ENCODE peak calls at places on chromosomes 12 and 14, in seven cellular contexts. P is A549, Y is H1, W is HCT116, R is HepG2, S is GM12878, B is K562. Z is an unnamed sample.
A peak's percentile ranks its signal among the peaks of the same experiment; 100 is the strongest.

GRCh38 chr12:3161861-3162260 is 84.7 kb downstream of the TSPAN9 start:
- DNase-seq in P (no peak), Y (no peak), W (no peak), R (peak; percentile 15), S (no peak), B (no peak), Z (no peak)

GRCh38 chr14:57420986-57421385 is 30.6 kb downstream of the NAA30 start:
- DNase-seq in P (no peak), Y (no peak), W (no peak), R (no peak), S (no peak), B (no peak), Z (peak; percentile 1)

GRCh38 chr12:62866451-62867082 is 68.4 kb downstream of the PPM1H start:
- DNase-seq in P (peak; percentile 58), Y (no peak), W (no peak), R (peak; percentile 68), S (no peak), B (no peak), Z (peak; percentile 77)

GRCh38 chr14:89621009-89621421 is 204.0 kb upstream of the FOXN3 start:
- DNase-seq in P (no peak), Y (no peak), W (no peak), R (no peak), S (no peak), B (no peak), Z (no peak)

GRCh38 chr12:78898416-78898815 is 33.8 kb downstream of the SYT1 start:
- DNase-seq in P (no peak), Y (no peak), W (no peak), R (no peak), S (no peak), B (no peak), Z (no peak)

GRCh38 chr14:88422919-88423318 is 37.5 kb downstream of the SPATA7 start:
- DNase-seq in P (no peak), Y (no peak), W (no peak), R (no peak), S (no peak), B (no peak), Z (peak; percentile 88)

GRCh38 chr12:91620949-91621348 is 438.3 kb upstream of the DCN start:
- DNase-seq in P (no peak), Y (no peak), W (no peak), R (no peak), S (no peak), B (no peak), Z (peak; percentile 12)

GRCh38 chr12:93742086-93742934 is 65.1 kb downstream of the CRADD start:
- DNase-seq in P (peak; percentile 71), Y (peak; percentile 13), W (peak; percentile 29), R (peak; percentile 55), S (no peak), B (peak; percentile 93), Z (peak; percentile 60)

GRCh38 chr12:113194971-113195391 is 9.5 kb downstream of the RITA1 start:
- DNase-seq in P (no peak), Y (no peak), W (no peak), R (no peak), S (no peak), B (no peak), Z (peak; percentile 73)

GRCh38 chr14:105398726-105399440 is 545 bp downstream of the TEX22 start:
- DNase-seq in P (no peak), Y (no peak), W (no peak), R (peak; percentile 50), S (no peak), B (peak; percentile 54), Z (peak; percentile 11)

GRCh38 chr14:83294941-83295340 is 1761.3 kb upstream of the SEL1L start:
- DNase-seq in P (no peak), Y (no peak), W (no peak), R (no peak), S (no peak), B (no peak), Z (peak; percentile 51)

GRCh38 chr14:104171948-104172347 is 33.6 kb downstream of the KIF26A start:
- DNase-seq in P (no peak), Y (no peak), W (no peak), R (no peak), S (no peak), B (no peak), Z (no peak)

GRCh38 chr14:71642715-71643114 is 289.5 kb upstream of the RGS6 start:
- DNase-seq in P (no peak), Y (no peak), W (no peak), R (no peak), S (no peak), B (no peak), Z (no peak)

DNA sequence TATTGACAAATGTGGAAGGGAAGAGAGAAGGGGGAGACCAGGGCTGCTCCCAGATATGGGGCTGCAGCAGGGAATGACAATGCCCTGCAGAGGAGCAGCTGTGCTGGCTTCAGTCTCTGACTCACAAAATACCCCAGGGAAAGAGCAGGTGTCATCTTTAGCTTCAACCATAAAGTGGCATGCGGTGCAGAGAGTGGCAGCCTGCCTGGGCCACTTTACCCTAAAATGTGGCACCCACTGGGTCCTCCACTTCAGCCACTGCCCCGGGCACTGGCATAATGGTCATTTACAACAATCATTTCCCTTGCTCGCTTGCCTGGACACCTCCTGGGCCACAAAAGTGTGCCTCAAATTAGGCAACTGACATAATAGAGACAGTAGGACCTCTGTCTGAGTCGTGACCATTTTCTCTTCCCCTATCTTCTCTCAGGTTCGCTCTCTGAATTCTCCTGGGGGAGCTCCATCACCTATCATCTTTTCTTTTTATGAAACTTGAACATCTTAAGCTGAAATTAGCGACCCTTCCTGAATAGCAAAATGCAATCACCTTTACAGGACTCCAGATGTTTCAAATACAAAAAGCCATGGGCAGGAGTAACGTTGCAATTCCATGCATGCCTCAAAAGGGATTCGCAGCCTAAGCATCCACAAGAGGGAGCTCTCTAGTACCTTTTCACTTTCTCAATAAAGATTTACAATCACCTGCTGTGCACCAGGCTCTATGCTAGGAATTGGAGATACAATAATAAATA is 179.9 kb upstream of the ATF7IP start:
- DNase-seq in P (peak; percentile 46), Y (no peak), W (peak; percentile 39), R (peak; percentile 26), S (no peak), B (peak; percentile 25), Z (peak; percentile 38)
- TF ChIP-seq CEBPB in P (no peak), Y (no peak), W (no peak), R (no peak), S (no peak), B (no peak), Z (no peak)

DNA sequence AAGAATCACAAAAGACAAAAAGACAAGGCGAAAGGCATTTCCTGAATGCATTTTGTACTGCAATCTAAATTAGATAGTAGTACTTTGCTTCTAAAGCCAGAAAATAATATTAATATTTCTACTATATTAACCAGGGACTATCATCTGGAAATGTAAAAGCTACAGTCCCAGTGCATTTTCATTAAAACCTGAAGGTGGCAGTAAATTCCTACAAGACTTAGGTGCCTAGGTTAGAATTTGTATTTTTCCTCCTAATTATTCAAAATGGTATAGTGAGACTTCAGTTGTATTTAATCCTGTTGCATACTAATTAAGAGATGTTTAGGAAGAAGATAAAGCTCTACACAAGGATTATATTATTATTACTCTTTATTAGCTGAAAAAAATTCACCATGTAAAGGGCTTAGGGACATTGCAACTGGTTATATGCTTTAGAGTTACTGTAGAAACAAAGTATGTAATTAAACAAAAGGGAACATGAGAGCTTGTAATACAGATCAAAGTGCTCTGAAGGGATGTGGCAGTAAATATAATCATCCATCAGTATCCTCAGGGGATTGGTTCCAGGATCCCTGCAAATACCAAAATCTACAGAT is 53.6 kb downstream of the BRMS1L start:
- DNase-seq in P (peak; percentile 36), Y (no peak), W (peak; percentile 18), R (peak; percentile 42), S (no peak), B (no peak), Z (peak; percentile 20)
- TF ChIP-seq CEBPB in P (no peak), Y (no peak), W (no peak), R (no peak), S (no peak), B (no peak), Z (no peak)

GRCh38 chr12:119307747-119308146 is 26.8 kb upstream of the CCDC60 start:
- DNase-seq in P (no peak), Y (no peak), W (no peak), R (no peak), S (no peak), B (no peak), Z (no peak)
- TF ChIP-seq CEBPB in P (no peak), Y (no peak), W (no peak), R (no peak), S (no peak), B (no peak), Z (no peak)

GRCh38 chr12:15855646-15856045 is 26.5 kb upstream of the STRAP start:
- DNase-seq in P (no peak), Y (no peak), W (no peak), R (no peak), S (no peak), B (no peak), Z (peak; percentile 70)
- TF ChIP-seq CEBPB in P (no peak), Y (no peak), W (no peak), R (no peak), S (no peak), B (no peak), Z (no peak)

GRCh38 chr12:96401061-96401871 is 1.0 kb upstream of the CDK17 start:
- DNase-seq in P (peak; percentile 89), Y (no peak), W (peak; percentile 51), R (peak; percentile 45), S (peak; percentile 72), B (peak; percentile 75), Z (peak; percentile 89)
- TF ChIP-seq CEBPB in P (no peak), Y (no peak), W (no peak), R (no peak), S (no peak), B (no peak), Z (no peak)

GRCh38 chr12:121713257-121714155 is 954 bp downstream of the TMEM120B start:
- DNase-seq in P (no peak), Y (no peak), W (no peak), R (no peak), S (no peak), B (peak; percentile 29), Z (peak; percentile 36)
- TF ChIP-seq CEBPB in P (no peak), Y (no peak), W (no peak), R (no peak), S (no peak), B (no peak), Z (no peak)

GRCh38 chr14:76584271-76584702 is 177.0 kb upstream of the VASH1 start:
- DNase-seq in P (no peak), Y (no peak), W (no peak), R (no peak), S (no peak), B (no peak), Z (no peak)

GRCh38 chr14:76591270-76591669 is 170.0 kb upstream of the VASH1 start:
- DNase-seq in P (no peak), Y (no peak), W (no peak), R (no peak), S (no peak), B (no peak), Z (no peak)

DNA sequence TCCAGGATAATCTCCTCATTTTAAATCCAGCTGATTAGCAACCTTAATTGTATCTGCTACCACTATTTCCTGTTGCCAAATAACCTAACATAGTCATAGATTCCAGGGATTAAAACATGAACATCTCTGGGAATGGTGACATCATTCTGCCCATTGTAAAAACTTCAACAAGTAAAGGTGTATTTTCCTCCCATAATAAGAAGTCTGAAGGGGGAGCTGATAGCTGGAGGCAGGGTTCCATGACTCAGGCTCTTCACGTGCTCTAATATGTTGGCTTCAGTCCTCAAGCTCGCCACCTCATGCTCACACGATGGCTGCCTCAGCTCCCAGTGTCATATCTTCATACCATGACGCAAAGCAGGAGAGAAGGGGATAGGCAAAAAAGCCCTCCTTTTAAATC is 172.0 kb upstream of the VASH1 start:
- DNase-seq in P (no peak), Y (no peak), W (no peak), R (no peak), S (no peak), B (no peak), Z (no peak)
- TF ChIP-seq CEBPB in P (no peak), Y (no peak), W (no peak), R (no peak), S (no peak), B (no peak), Z (no peak)

GRCh38 chr12:117926391-117926899 is 42.3 kb downstream of the KSR2 start:
- DNase-seq in P (no peak), Y (no peak), W (no peak), R (no peak), S (no peak), B (no peak), Z (no peak)
- TF ChIP-seq CEBPB in P (no peak), Y (no peak), W (no peak), R (no peak), S (no peak), B (no peak), Z (no peak)